ENCODE peak calls at places on chromosomes 5 and 9, in nine cellular contexts. One of them, this sample, is unnamed.

GRCh38 chr5:147310059-147310704 is 75.4 kb downstream of the STK32A start:
- DNase-seq in effector CD4-positive, alpha-beta T cell: no peak
- DNase-seq in aorta: peak; percentile 87
- DNase-seq in effector memory CD4-positive, alpha-beta T cell: no peak
- DNase-seq in lower leg skin: peak; percentile 87
- DNase-seq in stimulated activated CD4-positive, alpha-beta T cell treated with anti-CD3 and anti-CD28 coated beads, Interleukin-4, amount 100 ng/mL, for 4 hours: no peak
- DNase-seq in activated CD8-positive, alpha-beta memory T cell treated with anti-CD3 and anti-CD28 coated beads for 48 hours: no peak
- DNase-seq in hepatocyte: no peak
- DNase-seq in hepatic stellate cell: no peak
- DNase-seq in this sample: no peak

GRCh38 chr9:121317737-121318630 is 50.0 kb downstream of the GSN start:
- DNase-seq in effector CD4-positive, alpha-beta T cell: no peak
- DNase-seq in aorta: peak; percentile 77
- DNase-seq in effector memory CD4-positive, alpha-beta T cell: no peak
- DNase-seq in lower leg skin: peak; percentile 84
- DNase-seq in stimulated activated CD4-positive, alpha-beta T cell treated with anti-CD3 and anti-CD28 coated beads, Interleukin-4, amount 100 ng/mL, for 4 hours: no peak
- DNase-seq in activated CD8-positive, alpha-beta memory T cell treated with anti-CD3 and anti-CD28 coated beads for 48 hours: no peak
- DNase-seq in hepatocyte: no peak
- DNase-seq in hepatic stellate cell: no peak
- DNase-seq in this sample: no peak

GRCh38 chr9:78938821-78939220 is 632.9 kb upstream of the TLE4 start:
- DNase-seq in effector CD4-positive, alpha-beta T cell: no peak
- DNase-seq in aorta: no peak
- DNase-seq in effector memory CD4-positive, alpha-beta T cell: no peak
- DNase-seq in lower leg skin: no peak
- DNase-seq in stimulated activated CD4-positive, alpha-beta T cell treated with anti-CD3 and anti-CD28 coated beads, Interleukin-4, amount 100 ng/mL, for 4 hours: no peak
- DNase-seq in activated CD8-positive, alpha-beta memory T cell treated with anti-CD3 and anti-CD28 coated beads for 48 hours: no peak
- DNase-seq in hepatocyte: no peak
- DNase-seq in hepatic stellate cell: no peak
- DNase-seq in this sample: no peak

GRCh38 chr9:18379073-18379811 is 94.7 kb upstream of the ADAMTSL1 start:
- DNase-seq in effector CD4-positive, alpha-beta T cell: no peak
- DNase-seq in aorta: no peak
- DNase-seq in effector memory CD4-positive, alpha-beta T cell: no peak
- DNase-seq in lower leg skin: no peak
- DNase-seq in stimulated activated CD4-positive, alpha-beta T cell treated with anti-CD3 and anti-CD28 coated beads, Interleukin-4, amount 100 ng/mL, for 4 hours: no peak
- DNase-seq in activated CD8-positive, alpha-beta memory T cell treated with anti-CD3 and anti-CD28 coated beads for 48 hours: no peak
- DNase-seq in hepatocyte: no peak
- DNase-seq in hepatic stellate cell: no peak
- DNase-seq in this sample: no peak

GRCh38 chr9:16824545-16825041 is 45.9 kb downstream of the BNC2 start:
- DNase-seq in effector CD4-positive, alpha-beta T cell: no peak
- DNase-seq in aorta: no peak
- DNase-seq in effector memory CD4-positive, alpha-beta T cell: no peak
- DNase-seq in lower leg skin: no peak
- DNase-seq in stimulated activated CD4-positive, alpha-beta T cell treated with anti-CD3 and anti-CD28 coated beads, Interleukin-4, amount 100 ng/mL, for 4 hours: no peak
- DNase-seq in activated CD8-positive, alpha-beta memory T cell treated with anti-CD3 and anti-CD28 coated beads for 48 hours: no peak
- DNase-seq in hepatocyte: peak; percentile 37
- DNase-seq in hepatic stellate cell: peak; percentile 18
- DNase-seq in this sample: no peak

GRCh38 chr5:25754895-25755294 is 1110.1 kb upstream of the CDH10 start:
- DNase-seq in effector CD4-positive, alpha-beta T cell: no peak
- DNase-seq in aorta: no peak
- DNase-seq in effector memory CD4-positive, alpha-beta T cell: no peak
- DNase-seq in lower leg skin: no peak
- DNase-seq in stimulated activated CD4-positive, alpha-beta T cell treated with anti-CD3 and anti-CD28 coated beads, Interleukin-4, amount 100 ng/mL, for 4 hours: no peak
- DNase-seq in activated CD8-positive, alpha-beta memory T cell treated with anti-CD3 and anti-CD28 coated beads for 48 hours: no peak
- DNase-seq in hepatocyte: no peak
- DNase-seq in hepatic stellate cell: no peak
- DNase-seq in this sample: no peak

GRCh38 chr5:68778467-68778866 is 315.3 kb upstream of the SLC30A5 start:
- DNase-seq in effector CD4-positive, alpha-beta T cell: no peak
- DNase-seq in aorta: no peak
- DNase-seq in effector memory CD4-positive, alpha-beta T cell: no peak
- DNase-seq in lower leg skin: no peak
- DNase-seq in stimulated activated CD4-positive, alpha-beta T cell treated with anti-CD3 and anti-CD28 coated beads, Interleukin-4, amount 100 ng/mL, for 4 hours: no peak
- DNase-seq in activated CD8-positive, alpha-beta memory T cell treated with anti-CD3 and anti-CD28 coated beads for 48 hours: no peak
- DNase-seq in hepatocyte: peak; percentile 29
- DNase-seq in hepatic stellate cell: no peak
- DNase-seq in this sample: no peak

GRCh38 chr9:111516061-111516465 is 8.9 kb upstream of the ZNF483 start:
- DNase-seq in effector CD4-positive, alpha-beta T cell: no peak
- DNase-seq in aorta: no peak
- DNase-seq in effector memory CD4-positive, alpha-beta T cell: no peak
- DNase-seq in lower leg skin: no peak
- DNase-seq in stimulated activated CD4-positive, alpha-beta T cell treated with anti-CD3 and anti-CD28 coated beads, Interleukin-4, amount 100 ng/mL, for 4 hours: no peak
- DNase-seq in activated CD8-positive, alpha-beta memory T cell treated with anti-CD3 and anti-CD28 coated beads for 48 hours: no peak
- DNase-seq in hepatocyte: no peak
- DNase-seq in hepatic stellate cell: no peak
- DNase-seq in this sample: no peak

GRCh38 chr5:65927497-65928340 is 1.3 kb downstream of the ERBIN start:
- DNase-seq in effector CD4-positive, alpha-beta T cell: no peak
- DNase-seq in aorta: no peak
- DNase-seq in effector memory CD4-positive, alpha-beta T cell: no peak
- DNase-seq in lower leg skin: no peak
- DNase-seq in stimulated activated CD4-positive, alpha-beta T cell treated with anti-CD3 and anti-CD28 coated beads, Interleukin-4, amount 100 ng/mL, for 4 hours: no peak
- DNase-seq in activated CD8-positive, alpha-beta memory T cell treated with anti-CD3 and anti-CD28 coated beads for 48 hours: no peak
- DNase-seq in hepatocyte: peak; percentile 62
- DNase-seq in hepatic stellate cell: peak; percentile 71
- DNase-seq in this sample: no peak

GRCh38 chr5:148841519-148841918 is 15.1 kb downstream of the ADRB2 start:
- DNase-seq in effector CD4-positive, alpha-beta T cell: no peak
- DNase-seq in aorta: no peak
- DNase-seq in effector memory CD4-positive, alpha-beta T cell: no peak
- DNase-seq in lower leg skin: no peak
- DNase-seq in stimulated activated CD4-positive, alpha-beta T cell treated with anti-CD3 and anti-CD28 coated beads, Interleukin-4, amount 100 ng/mL, for 4 hours: no peak
- DNase-seq in activated CD8-positive, alpha-beta memory T cell treated with anti-CD3 and anti-CD28 coated beads for 48 hours: no peak
- DNase-seq in hepatocyte: no peak
- DNase-seq in hepatic stellate cell: no peak
- DNase-seq in this sample: no peak

GRCh38 chr9:12091865-12092527 is 601.2 kb upstream of the TYRP1 start:
- DNase-seq in effector CD4-positive, alpha-beta T cell: no peak
- DNase-seq in aorta: no peak
- DNase-seq in effector memory CD4-positive, alpha-beta T cell: no peak
- DNase-seq in lower leg skin: no peak
- DNase-seq in stimulated activated CD4-positive, alpha-beta T cell treated with anti-CD3 and anti-CD28 coated beads, Interleukin-4, amount 100 ng/mL, for 4 hours: no peak
- DNase-seq in activated CD8-positive, alpha-beta memory T cell treated with anti-CD3 and anti-CD28 coated beads for 48 hours: no peak
- DNase-seq in hepatocyte: no peak
- DNase-seq in hepatic stellate cell: no peak
- DNase-seq in this sample: no peak

GRCh38 chr5:72325566-72326297 is 5.6 kb downstream of the PTCD2 start:
- DNase-seq in effector CD4-positive, alpha-beta T cell: no peak
- DNase-seq in aorta: no peak
- DNase-seq in effector memory CD4-positive, alpha-beta T cell: no peak
- DNase-seq in lower leg skin: no peak
- DNase-seq in stimulated activated CD4-positive, alpha-beta T cell treated with anti-CD3 and anti-CD28 coated beads, Interleukin-4, amount 100 ng/mL, for 4 hours: no peak
- DNase-seq in activated CD8-positive, alpha-beta memory T cell treated with anti-CD3 and anti-CD28 coated beads for 48 hours: no peak
- DNase-seq in hepatocyte: no peak
- DNase-seq in hepatic stellate cell: peak; percentile 9
- DNase-seq in this sample: no peak

GRCh38 chr5:174837919-174838902 is 113.8 kb downstream of the MSX2 start:
- DNase-seq in effector CD4-positive, alpha-beta T cell: no peak
- DNase-seq in aorta: no peak
- DNase-seq in effector memory CD4-positive, alpha-beta T cell: no peak
- DNase-seq in lower leg skin: no peak
- DNase-seq in stimulated activated CD4-positive, alpha-beta T cell treated with anti-CD3 and anti-CD28 coated beads, Interleukin-4, amount 100 ng/mL, for 4 hours: no peak
- DNase-seq in activated CD8-positive, alpha-beta memory T cell treated with anti-CD3 and anti-CD28 coated beads for 48 hours: no peak
- DNase-seq in hepatocyte: peak; percentile 29
- DNase-seq in hepatic stellate cell: no peak
- DNase-seq in this sample: no peak

GRCh38 chr9:90841615-90842014 is 40.0 kb downstream of the SYK start:
- DNase-seq in effector CD4-positive, alpha-beta T cell: no peak
- DNase-seq in aorta: no peak
- DNase-seq in effector memory CD4-positive, alpha-beta T cell: no peak
- DNase-seq in lower leg skin: no peak
- DNase-seq in stimulated activated CD4-positive, alpha-beta T cell treated with anti-CD3 and anti-CD28 coated beads, Interleukin-4, amount 100 ng/mL, for 4 hours: no peak
- DNase-seq in activated CD8-positive, alpha-beta memory T cell treated with anti-CD3 and anti-CD28 coated beads for 48 hours: no peak
- DNase-seq in hepatocyte: no peak
- DNase-seq in hepatic stellate cell: no peak
- DNase-seq in this sample: no peak

GRCh38 chr5:143923634-143924265 is 111.8 kb downstream of the HMHB1 start:
- DNase-seq in effector CD4-positive, alpha-beta T cell: no peak
- DNase-seq in aorta: no peak
- DNase-seq in effector memory CD4-positive, alpha-beta T cell: no peak
- DNase-seq in lower leg skin: no peak
- DNase-seq in stimulated activated CD4-positive, alpha-beta T cell treated with anti-CD3 and anti-CD28 coated beads, Interleukin-4, amount 100 ng/mL, for 4 hours: no peak
- DNase-seq in activated CD8-positive, alpha-beta memory T cell treated with anti-CD3 and anti-CD28 coated beads for 48 hours: no peak
- DNase-seq in hepatocyte: peak; percentile 19
- DNase-seq in hepatic stellate cell: no peak
- DNase-seq in this sample: no peak

GRCh38 chr9:89530721-89531120 is 32.8 kb upstream of the SEMA4D start:
- DNase-seq in effector CD4-positive, alpha-beta T cell: no peak
- DNase-seq in aorta: no peak
- DNase-seq in effector memory CD4-positive, alpha-beta T cell: no peak
- DNase-seq in lower leg skin: no peak
- DNase-seq in stimulated activated CD4-positive, alpha-beta T cell treated with anti-CD3 and anti-CD28 coated beads, Interleukin-4, amount 100 ng/mL, for 4 hours: no peak
- DNase-seq in activated CD8-positive, alpha-beta memory T cell treated with anti-CD3 and anti-CD28 coated beads for 48 hours: no peak
- DNase-seq in hepatocyte: no peak
- DNase-seq in hepatic stellate cell: no peak
- DNase-seq in this sample: no peak

GRCh38 chr5:16740476-16740875 is 123.7 kb upstream of the RETREG1 start:
- DNase-seq in effector CD4-positive, alpha-beta T cell: no peak
- DNase-seq in aorta: no peak
- DNase-seq in effector memory CD4-positive, alpha-beta T cell: no peak
- DNase-seq in lower leg skin: no peak
- DNase-seq in stimulated activated CD4-positive, alpha-beta T cell treated with anti-CD3 and anti-CD28 coated beads, Interleukin-4, amount 100 ng/mL, for 4 hours: no peak
- DNase-seq in activated CD8-positive, alpha-beta memory T cell treated with anti-CD3 and anti-CD28 coated beads for 48 hours: no peak
- DNase-seq in hepatocyte: no peak
- DNase-seq in hepatic stellate cell: no peak
- DNase-seq in this sample: no peak

GRCh38 chr5:85732185-85732584 is 885.6 kb upstream of the COX7C start:
- DNase-seq in effector CD4-positive, alpha-beta T cell: no peak
- DNase-seq in aorta: no peak
- DNase-seq in effector memory CD4-positive, alpha-beta T cell: no peak
- DNase-seq in lower leg skin: no peak
- DNase-seq in stimulated activated CD4-positive, alpha-beta T cell treated with anti-CD3 and anti-CD28 coated beads, Interleukin-4, amount 100 ng/mL, for 4 hours: no peak
- DNase-seq in activated CD8-positive, alpha-beta memory T cell treated with anti-CD3 and anti-CD28 coated beads for 48 hours: no peak
- DNase-seq in hepatocyte: no peak
- DNase-seq in hepatic stellate cell: no peak
- DNase-seq in this sample: no peak

GRCh38 chr9:12448246-12448645 is 244.9 kb upstream of the TYRP1 start:
- DNase-seq in effector CD4-positive, alpha-beta T cell: no peak
- DNase-seq in aorta: no peak
- DNase-seq in effector memory CD4-positive, alpha-beta T cell: no peak
- DNase-seq in lower leg skin: no peak
- DNase-seq in stimulated activated CD4-positive, alpha-beta T cell treated with anti-CD3 and anti-CD28 coated beads, Interleukin-4, amount 100 ng/mL, for 4 hours: no peak
- DNase-seq in activated CD8-positive, alpha-beta memory T cell treated with anti-CD3 and anti-CD28 coated beads for 48 hours: no peak
- DNase-seq in hepatocyte: no peak
- DNase-seq in hepatic stellate cell: no peak
- DNase-seq in this sample: no peak

This sample was measured in stimulated activated effector memory CD8-positive, alpha-beta T cell treated with anti-CD3 and anti-CD28 coated beads, Interleukin-12 subunit alpha, Interleukin-12 subunit beta, amount 100 ng/mL, for 72 hours.